ENCODE peak calls at places on chromosomes 6 and 20, in six cellular contexts. K is H9, O is fibroblast of lung, A is endothelial cell of umbilical vein, T is K562, E is PC-3. S is an unnamed sample.

GRCh38 chr20:13229538-13229937 is 8.5 kb downstream of the ISM1 start:
- DNase-seq in K (no peak), O (no peak), A (no peak), T (no peak), E (no peak), S (no peak)

GRCh38 chr20:50130995-50131394 is 18.0 kb upstream of the UBE2V1 start:
- DNase-seq in K (no peak), O (peak), A (no peak), T (no peak), E (no peak), S (no peak)

GRCh38 chr20:58959652-58960051 is 21.4 kb upstream of the NELFCD start:
- DNase-seq in K (no peak), O (no peak), A (no peak), T (no peak), E (no peak), S (peak)

GRCh38 chr20:50683570-50683969 is 7.8 kb downstream of the RIPOR3 start:
- DNase-seq in K (no peak), O (no peak), A (no peak), T (no peak), E (no peak), S (no peak)

GRCh38 chr6:125210667-125211066 is 57.1 kb downstream of the TPD52L1 start:
- DNase-seq in K (no peak), O (no peak), A (no peak), T (no peak), E (no peak), S (no peak)

GRCh38 chr20:1851396-1851795 is 43.8 kb upstream of the SIRPA start:
- DNase-seq in K (no peak), O (no peak), A (no peak), T (no peak), E (no peak), S (no peak)

GRCh38 chr6:97282238-97282725 is 734 bp downstream of the MMS22L start:
- DNase-seq in K (no peak), O (peak), A (peak), T (peak), E (peak), S (peak)

GRCh38 chr6:108621117-108621516 is 60.4 kb downstream of the FOXO3 start:
- DNase-seq in K (no peak), O (peak), A (peak), T (no peak), E (peak), S (no peak)

GRCh38 chr20:35978041-35978513 is 9.7 kb downstream of the CNBD2 start:
- DNase-seq in K (no peak), O (peak), A (no peak), T (peak), E (no peak), S (no peak)

GRCh38 chr6:37972994-37973757 is 153.6 kb downstream of the ZFAND3 start:
- DNase-seq in K (no peak), O (peak), A (no peak), T (no peak), E (no peak), S (no peak)

GRCh38 chr6:7122684-7123083 is 14.9 kb downstream of the RREB1 start:
- DNase-seq in K (no peak), O (no peak), A (no peak), T (no peak), E (no peak), S (no peak)

GRCh38 chr20:50724851-50725721 is 6.3 kb upstream of the PARD6B start:
- DNase-seq in K (peak), O (peak), A (no peak), T (peak), E (peak), S (no peak)

GRCh38 chr20:371755-372542 is 8.6 kb upstream of the TRIB3 start:
- DNase-seq in K (no peak), O (peak), A (peak), T (peak), E (peak), S (no peak)

GRCh38 chr20:36773548-36774242 is at the start of gene DSN1:
- DNase-seq in K (peak), O (peak), A (peak), T (peak), E (peak), S (peak)

GRCh38 chr20:25629816-25630499 is 6.1 kb upstream of the NANP start:
- DNase-seq in K (no peak), O (no peak), A (no peak), T (no peak), E (no peak), S (no peak)

GRCh38 chr20:33522256-33522820 is 32.4 kb downstream of the CBFA2T2 start:
- DNase-seq in K (no peak), O (no peak), A (no peak), T (peak), E (no peak), S (no peak)

GRCh38 chr20:24718696-24719095 is 230.4 kb upstream of the CST7 start:
- DNase-seq in K (peak), O (no peak), A (no peak), T (no peak), E (peak), S (peak)

GRCh38 chr6:149840345-149841075 is 23.6 kb downstream of the LRP11 start:
- DNase-seq in K (peak), O (peak), A (peak), T (peak), E (peak), S (peak)

GRCh38 chr6:155247618-155248017 is 16.2 kb upstream of the CLDN20 start:
- DNase-seq in K (no peak), O (peak), A (no peak), T (no peak), E (no peak), S (no peak)

GRCh38 chr20:2332711-2333110 is 36.9 kb downstream of the TGM3 start:
- DNase-seq in K (peak), O (no peak), A (no peak), T (no peak), E (no peak), S (no peak)

GRCh38 chr20:15682690-15683089 is 890.6 kb downstream of the KIF16B start:
- DNase-seq in K (no peak), O (no peak), A (peak), T (no peak), E (peak), S (no peak)

GRCh38 chr20:32727663-32728062 is 15.6 kb downstream of the COMMD7 start:
- DNase-seq in K (no peak), O (peak), A (no peak), T (no peak), E (no peak), S (no peak)

GRCh38 chr6:68008445-68008844 is 626.6 kb upstream of the ADGRB3 start:
- DNase-seq in K (no peak), O (peak), A (no peak), T (no peak), E (peak), S (peak)

GRCh38 chr6:36323062-36323461 is 13.6 kb downstream of the BNIP5 start:
- DNase-seq in K (no peak), O (no peak), A (no peak), T (no peak), E (peak), S (no peak)

GRCh38 chr20:32288225-32288849 is 10.9 kb downstream of the KIF3B start:
- DNase-seq in K (no peak), O (no peak), A (no peak), T (no peak), E (no peak), S (no peak)

GRCh38 chr20:14580426-14581074 is 243.1 kb upstream of the FLRT3 start:
- DNase-seq in K (no peak), O (peak), A (no peak), T (no peak), E (peak), S (peak)

GRCh38 chr20:60804918-60805631 is 447.0 kb upstream of the CDH4 start:
- DNase-seq in K (peak), O (no peak), A (no peak), T (no peak), E (no peak), S (peak)

GRCh38 chr20:46520976-46521579 is 7.7 kb upstream of the ZNF334 start:
- DNase-seq in K (peak), O (peak), A (peak), T (peak), E (peak), S (peak)

GRCh38 chr6:42104095-42104806 is 38.2 kb downstream of the C6orf132 start:
- DNase-seq in K (peak), O (peak), A (peak), T (peak), E (no peak), S (peak)
- H3K9ac ChIP-seq in K (no peak), O (peak), A (peak), T (peak), E (no peak), S (peak)

GRCh38 chr6:25961619-25962367 is 809 bp upstream of the TRIM38 start:
- DNase-seq in K (no peak), O (no peak), A (no peak), T (peak), E (no peak), S (peak)
- H3K9ac ChIP-seq in K (no peak), O (peak), A (peak), T (no peak), E (peak), S (peak)

GRCh38 chr6:23246901-23247300 is 677.5 kb downstream of the HDGFL1 start:
- DNase-seq in K (no peak), O (no peak), A (no peak), T (no peak), E (peak), S (no peak)
- H3K9ac ChIP-seq in K (no peak), O (no peak), A (no peak), T (no peak), E (no peak), S (no peak)

GRCh38 chr6:116386581-116387299 is 16.0 kb downstream of the DSE start:
- DNase-seq in K (no peak), O (peak), A (peak), T (no peak), E (peak), S (no peak)

GRCh38 chr6:116384727-116385461 is 14.1 kb downstream of the DSE start:
- DNase-seq in K (no peak), O (no peak), A (no peak), T (no peak), E (no peak), S (no peak)

GRCh38 chr6:116387374-116387773 is 16.6 kb downstream of the DSE start:
- DNase-seq in K (no peak), O (peak), A (peak), T (no peak), E (peak), S (peak)

GRCh38 chr6:116385911-116386310 is 15.2 kb downstream of the DSE start:
- DNase-seq in K (no peak), O (no peak), A (no peak), T (no peak), E (no peak), S (no peak)

GRCh38 chr6:116385462-116385807 is 14.7 kb downstream of the DSE start:
- DNase-seq in K (no peak), O (no peak), A (no peak), T (no peak), E (peak), S (no peak)
- H3K9ac ChIP-seq in K (no peak), O (no peak), A (no peak), T (no peak), E (peak), S (no peak)